ENCODE peak calls at places on chromosomes 5 and 9, in five cellular contexts. One of them, this sample, is unnamed. For H3K4me1 and H3K9me3, the result is how much of the 10 kb centered on the place peaks cover.

GRCh38 chr9:105737205-105737604 is 42.9 kb downstream of the TMEM38B start:
- DNase-seq in mesenchymal stem cell: no peak
- DNase-seq in H1: no peak
- DNase-seq in H9: no peak
- DNase-seq in IMR-90: no peak
- DNase-seq in this sample: no peak

GRCh38 chr9:92538541-92538940 is 2.8 kb upstream of the ECM2 start:
- DNase-seq in mesenchymal stem cell: no peak
- DNase-seq in H1: no peak
- DNase-seq in H9: no peak
- DNase-seq in IMR-90: peak
- DNase-seq in this sample: no peak

GRCh38 chr5:95392593-95393182 is 1.5 kb downstream of the FAM81B start:
- DNase-seq in mesenchymal stem cell: peak
- DNase-seq in H1: no peak
- DNase-seq in H9: peak
- DNase-seq in IMR-90: no peak
- DNase-seq in this sample: peak

GRCh38 chr9:69260161-69260560 is 64.9 kb upstream of the ENTREP1 start:
- DNase-seq in mesenchymal stem cell: no peak
- DNase-seq in H1: no peak
- DNase-seq in H9: no peak
- DNase-seq in IMR-90: no peak
- DNase-seq in this sample: no peak

GRCh38 chr5:74266836-74267235 is 373.7 kb downstream of the ENC1 start:
- DNase-seq in mesenchymal stem cell: no peak
- DNase-seq in H1: no peak
- DNase-seq in H9: no peak
- DNase-seq in IMR-90: no peak
- DNase-seq in this sample: no peak

GRCh38 chr9:130327781-130328348 is 62.3 kb downstream of the HMCN2 start:
- DNase-seq in mesenchymal stem cell: peak
- DNase-seq in H1: no peak
- DNase-seq in H9: no peak
- DNase-seq in IMR-90: peak
- DNase-seq in this sample: no peak

GRCh38 chr5:132825824-132826391 is 4.5 kb downstream of the SHROOM1 start:
- DNase-seq in mesenchymal stem cell: no peak
- DNase-seq in H1: peak
- DNase-seq in H9: peak
- DNase-seq in IMR-90: no peak
- DNase-seq in this sample: no peak

GRCh38 chr5:169567079-169567478 is 16.5 kb upstream of the SPDL1 start:
- DNase-seq in mesenchymal stem cell: no peak
- DNase-seq in H1: no peak
- DNase-seq in H9: peak
- DNase-seq in IMR-90: peak
- DNase-seq in this sample: no peak

GRCh38 chr5:140566665-140567064 is 2.0 kb downstream of the SLC35A4 start:
- DNase-seq in mesenchymal stem cell: no peak
- DNase-seq in H1: no peak
- DNase-seq in H9: no peak
- DNase-seq in IMR-90: no peak
- DNase-seq in this sample: no peak

GRCh38 chr5:982377-983237 is 26.0 kb upstream of the NKD2 start:
- DNase-seq in mesenchymal stem cell: no peak
- DNase-seq in H1: peak
- DNase-seq in H9: peak
- DNase-seq in IMR-90: no peak
- DNase-seq in this sample: no peak

GRCh38 chr5:9104576-9105339 is 441.1 kb downstream of the SEMA5A start:
- DNase-seq in mesenchymal stem cell: peak
- DNase-seq in H1: no peak
- DNase-seq in H9: no peak
- DNase-seq in IMR-90: peak
- DNase-seq in this sample: no peak

GRCh38 chr5:150609843-150610584 is 30.4 kb upstream of the SYNPO start:
- DNase-seq in mesenchymal stem cell: no peak
- DNase-seq in H1: no peak
- DNase-seq in H9: no peak
- DNase-seq in IMR-90: no peak
- DNase-seq in this sample: no peak

GRCh38 chr9:126809068-126809467 is 4.2 kb downstream of the ZBTB43 start:
- DNase-seq in mesenchymal stem cell: no peak
- DNase-seq in H1: no peak
- DNase-seq in H9: no peak
- DNase-seq in IMR-90: peak
- DNase-seq in this sample: no peak

GRCh38 chr9:77977210-77977611 is 54.4 kb downstream of the GNAQ start:
- DNase-seq in mesenchymal stem cell: peak
- DNase-seq in H1: no peak
- DNase-seq in H9: peak
- DNase-seq in IMR-90: peak
- DNase-seq in this sample: peak

GRCh38 chr9:77980622-77981021 is 51.0 kb downstream of the GNAQ start:
- DNase-seq in mesenchymal stem cell: no peak
- DNase-seq in H1: no peak
- DNase-seq in H9: no peak
- DNase-seq in IMR-90: peak
- DNase-seq in this sample: no peak

GRCh38 chr9:77975023-77975422 is 56.6 kb downstream of the GNAQ start:
- DNase-seq in mesenchymal stem cell: no peak
- DNase-seq in H1: no peak
- DNase-seq in H9: no peak
- DNase-seq in IMR-90: no peak
- DNase-seq in this sample: no peak

GRCh38 chr9:77981332-77981731 is 50.3 kb downstream of the GNAQ start:
- DNase-seq in mesenchymal stem cell: no peak
- DNase-seq in H1: no peak
- DNase-seq in H9: no peak
- DNase-seq in IMR-90: peak
- DNase-seq in this sample: no peak

DNA sequence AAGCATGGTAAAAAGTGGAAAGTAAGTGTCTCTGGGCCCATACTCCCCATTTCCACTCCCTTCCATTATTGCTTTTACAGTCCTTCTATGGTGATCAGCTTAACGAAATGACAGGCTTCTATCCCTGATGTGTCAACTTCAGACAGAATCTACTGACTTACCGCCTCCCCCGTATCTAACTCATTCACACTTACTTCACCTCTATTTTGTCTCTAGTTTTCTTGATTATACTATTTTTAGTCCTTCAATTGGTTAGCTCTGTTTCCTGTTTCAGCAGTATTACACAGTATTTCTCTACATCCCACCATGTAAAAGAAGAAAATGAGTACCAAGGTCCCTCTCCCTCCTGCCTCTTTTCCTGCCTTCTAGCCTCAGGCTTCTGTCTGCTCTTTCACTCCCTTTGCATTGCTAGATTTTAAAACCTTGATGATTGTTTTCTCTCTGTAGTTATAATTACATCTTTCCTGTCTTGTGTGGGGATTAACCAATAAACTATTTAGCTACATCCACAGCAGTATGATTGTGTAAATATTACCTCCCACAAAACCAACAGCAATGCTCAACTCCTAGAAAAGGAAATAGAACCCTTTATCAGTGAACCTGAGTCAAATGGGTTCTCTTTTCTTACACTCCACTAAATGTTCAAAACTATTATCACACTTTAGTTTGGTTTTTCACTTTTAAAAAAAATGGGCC is 53.4 kb downstream of the GNAQ start:
- DNase-seq in mesenchymal stem cell: no peak
- DNase-seq in H1: no peak
- DNase-seq in H9: no peak
- DNase-seq in IMR-90: no peak
- DNase-seq in this sample: no peak
- H3K4me1 ChIP-seq in mesenchymal stem cell: under half
- H3K4me1 ChIP-seq in H1: under half
- H3K4me1 ChIP-seq in H9: under half
- H3K4me1 ChIP-seq in IMR-90: under half
- H3K4me1 ChIP-seq in this sample: under half

DNA sequence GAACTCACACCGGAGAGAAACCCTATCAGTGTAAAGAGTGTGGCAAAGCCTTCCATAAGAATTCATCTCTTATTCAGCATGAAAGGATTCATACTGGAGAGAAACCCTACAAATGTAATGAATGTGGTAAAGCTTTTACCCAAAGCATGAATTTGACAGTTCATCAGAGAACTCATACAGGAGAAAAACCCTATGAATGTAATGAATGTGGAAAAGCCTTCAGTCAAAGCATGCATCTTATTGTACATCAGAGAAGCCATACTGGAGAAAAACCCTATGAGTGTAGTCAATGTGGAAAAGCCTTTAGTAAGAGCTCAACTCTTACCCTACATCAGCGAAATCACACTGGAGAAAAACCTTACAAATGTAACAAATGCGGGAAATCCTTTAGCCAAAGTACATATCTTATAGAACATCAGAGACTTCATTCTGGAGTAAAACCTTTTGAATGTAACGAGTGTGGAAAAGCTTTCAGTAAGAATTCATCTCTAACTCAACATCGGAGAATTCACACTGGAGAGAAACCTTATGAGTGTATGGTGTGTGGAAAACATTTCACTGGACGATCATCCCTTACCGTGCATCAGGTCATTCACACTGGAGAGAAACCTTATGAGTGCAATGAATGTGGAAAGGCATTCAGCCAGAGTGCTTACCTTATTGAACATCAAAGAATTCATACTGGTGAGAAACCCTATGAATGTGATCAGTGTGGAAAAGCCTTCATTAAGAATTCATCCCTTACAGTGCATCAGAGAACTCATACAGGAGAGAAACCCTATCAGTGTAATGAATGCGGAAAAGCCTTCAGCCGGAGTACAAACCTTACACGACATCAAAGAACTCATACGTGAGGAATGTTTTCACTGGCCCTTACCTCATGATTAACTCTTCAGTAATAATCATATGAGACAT is 8.9 kb upstream of the ZNF454 start:
- DNase-seq in mesenchymal stem cell: no peak
- DNase-seq in H1: no peak
- DNase-seq in H9: no peak
- DNase-seq in IMR-90: no peak
- DNase-seq in this sample: no peak
- H3K9me3 ChIP-seq in mesenchymal stem cell: half or more
- H3K9me3 ChIP-seq in H1: half or more
- H3K9me3 ChIP-seq in H9: half or more
- H3K9me3 ChIP-seq in IMR-90: half or more
- H3K9me3 ChIP-seq in this sample: half or more

GRCh38 chr5:83492331-83492730 is 20.8 kb downstream of the VCAN start:
- DNase-seq in mesenchymal stem cell: peak
- DNase-seq in H1: no peak
- DNase-seq in H9: no peak
- DNase-seq in IMR-90: no peak
- DNase-seq in this sample: no peak
- H2BK15ac ChIP-seq in mesenchymal stem cell: no peak
- H2BK15ac ChIP-seq in H1: no peak
- H2BK15ac ChIP-seq in H9: no peak
- H2BK15ac ChIP-seq in IMR-90: no peak
- H2BK15ac ChIP-seq in this sample: no peak

GRCh38 chr5:123813251-123813650 is 301.3 kb downstream of the CSNK1G3 start:
- DNase-seq in mesenchymal stem cell: peak
- DNase-seq in H1: no peak
- DNase-seq in H9: no peak
- DNase-seq in IMR-90: no peak
- DNase-seq in this sample: no peak

GRCh38 chr5:123811771-123812170 is 299.8 kb downstream of the CSNK1G3 start:
- DNase-seq in mesenchymal stem cell: no peak
- DNase-seq in H1: no peak
- DNase-seq in H9: no peak
- DNase-seq in IMR-90: no peak
- DNase-seq in this sample: no peak

GRCh38 chr5:123813937-123814624 is 302.1 kb downstream of the CSNK1G3 start:
- DNase-seq in mesenchymal stem cell: peak
- DNase-seq in H1: no peak
- DNase-seq in H9: no peak
- DNase-seq in IMR-90: peak
- DNase-seq in this sample: no peak

GRCh38 chr5:123817267-123817666 is 305.3 kb downstream of the CSNK1G3 start:
- DNase-seq in mesenchymal stem cell: no peak
- DNase-seq in H1: no peak
- DNase-seq in H9: no peak
- DNase-seq in IMR-90: no peak
- DNase-seq in this sample: no peak

DNA sequence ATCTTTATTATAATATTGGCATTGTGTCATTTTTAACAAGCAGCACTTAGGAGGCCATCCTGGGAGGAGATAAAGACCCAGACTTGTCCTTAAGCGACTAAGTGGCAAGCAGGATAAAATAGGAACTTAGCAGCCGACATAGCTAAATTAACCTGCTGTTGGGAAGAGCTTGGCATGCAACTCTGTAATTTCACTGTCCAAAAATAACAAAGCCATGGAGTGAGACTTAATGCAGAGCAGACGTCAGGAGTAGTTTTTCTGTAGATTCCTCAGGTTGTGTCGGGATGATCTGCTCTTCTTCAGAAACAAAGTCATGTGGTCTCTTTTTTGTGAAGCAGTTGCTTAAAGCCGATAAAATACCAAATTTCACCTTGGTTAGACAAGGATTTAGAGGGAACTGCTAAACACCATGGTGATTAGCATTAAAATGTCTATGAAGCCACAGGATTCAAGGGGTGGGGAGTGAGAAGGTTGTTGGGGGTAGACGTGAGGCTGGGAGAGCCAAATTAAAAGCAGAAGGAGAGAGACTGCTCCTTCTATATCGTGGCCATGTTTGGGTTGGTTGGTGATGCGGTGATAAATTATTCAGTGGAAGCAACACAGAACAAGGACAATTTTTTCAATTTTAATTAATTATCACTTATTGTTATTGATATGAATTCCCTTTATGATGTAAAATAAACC is 303.0 kb downstream of the CSNK1G3 start:
- DNase-seq in mesenchymal stem cell: peak
- DNase-seq in H1: no peak
- DNase-seq in H9: no peak
- DNase-seq in IMR-90: peak
- DNase-seq in this sample: no peak
- H3K4me1 ChIP-seq in mesenchymal stem cell: under half
- H3K4me1 ChIP-seq in H1: under half
- H3K4me1 ChIP-seq in H9: under half
- H3K4me1 ChIP-seq in IMR-90: under half
- H3K4me1 ChIP-seq in this sample: under half

GRCh38 chr9:138077126-138077525 is 199.5 kb downstream of the CACNA1B start:
- DNase-seq in mesenchymal stem cell: no peak
- DNase-seq in H1: peak
- DNase-seq in H9: no peak
- DNase-seq in IMR-90: no peak
- DNase-seq in this sample: no peak
- H3K9me3 ChIP-seq in mesenchymal stem cell: under half
- H3K9me3 ChIP-seq in H1: under half
- H3K9me3 ChIP-seq in H9: under half
- H3K9me3 ChIP-seq in IMR-90: half or more
- H3K9me3 ChIP-seq in this sample: under half